ENCODE peak calls at places on chromosomes 1 and 21, in seven cellular contexts. L, A, D, G, T, M and E are unnamed samples.

GRCh38 chr21:38858429-38859205 is 52.9 kb downstream of the ETS2 start:
- DNase-seq in L (no peak), A (no peak), D (no peak), G (no peak), T (no peak), M (no peak), E (no peak)

GRCh38 chr1:230498704-230499103 is 72.6 kb upstream of the PGBD5 start:
- DNase-seq in L (no peak), A (no peak), D (no peak), G (no peak), T (no peak), M (no peak), E (no peak)

GRCh38 chr1:7266561-7266960 is 481.3 kb downstream of the CAMTA1 start:
- DNase-seq in L (no peak), A (no peak), D (no peak), G (no peak), T (peak; percentile 24), M (no peak), E (no peak)

GRCh38 chr1:9378801-9379200 is 86.1 kb downstream of the SPSB1 start:
- DNase-seq in L (no peak), A (no peak), D (no peak), G (no peak), T (no peak), M (no peak), E (no peak)

GRCh38 chr1:2316451-2316940 is 74.9 kb downstream of the MORN1 start:
- DNase-seq in L (no peak), A (no peak), D (no peak), G (no peak), T (no peak), M (no peak), E (no peak)

GRCh38 chr1:205598841-205599666 is 32.8 kb downstream of the ELK4 start:
- DNase-seq in L (no peak), A (no peak), D (peak; percentile 86), G (no peak), T (no peak), M (peak; percentile 75), E (peak; percentile 99)

GRCh38 chr1:67059331-67059730 is 5.4 kb upstream of the SLC35D1 start:
- DNase-seq in L (no peak), A (no peak), D (no peak), G (no peak), T (no peak), M (no peak), E (peak; percentile 22)

GRCh38 chr21:27425172-27425571 is 458.3 kb upstream of the ADAMTS5 start:
- DNase-seq in L (no peak), A (no peak), D (no peak), G (no peak), T (peak; percentile 43), M (no peak), E (peak; percentile 51)

GRCh38 chr1:212401042-212401441 is 13.6 kb downstream of the PACC1 start:
- DNase-seq in L (no peak), A (peak; percentile 3), D (no peak), G (no peak), T (peak; percentile 6), M (no peak), E (no peak)

GRCh38 chr1:229254910-229255541 is 15.9 kb upstream of the RAB4A start:
- DNase-seq in L (peak; percentile 20), A (no peak), D (no peak), G (peak; percentile 55), T (peak; percentile 66), M (no peak), E (no peak)

GRCh38 chr1:53942149-53942957 is 3.1 kb downstream of the IFT25 start:
- DNase-seq in L (no peak), A (no peak), D (no peak), G (no peak), T (no peak), M (no peak), E (no peak)

GRCh38 chr1:28926629-28927441 is 12.5 kb downstream of the EPB41 start:
- DNase-seq in L (peak; percentile 21), A (no peak), D (no peak), G (peak; percentile 83), T (no peak), M (no peak), E (no peak)

GRCh38 chr1:198601936-198602889 is 36.6 kb upstream of the PTPRC start:
- DNase-seq in L (no peak), A (no peak), D (no peak), G (no peak), T (no peak), M (no peak), E (no peak)

GRCh38 chr1:245888809-245889208 is 618.3 kb downstream of the SMYD3 start:
- DNase-seq in L (no peak), A (no peak), D (no peak), G (no peak), T (peak; percentile 71), M (no peak), E (peak; percentile 74)

GRCh38 chr1:44557756-44558155 is 116.5 kb downstream of the TMEM53 start:
- DNase-seq in L (no peak), A (no peak), D (no peak), G (no peak), T (no peak), M (no peak), E (no peak)

GRCh38 chr1:77514871-77515776 is 167.3 kb downstream of the ZZZ3 start:
- DNase-seq in L (no peak), A (peak; percentile 79), D (no peak), G (no peak), T (peak; percentile 90), M (no peak), E (peak; percentile 79)

GRCh38 chr1:193448682-193449461 is 262.5 kb upstream of the B3GALT2 start:
- DNase-seq in L (no peak), A (no peak), D (no peak), G (peak; percentile 21), T (no peak), M (no peak), E (no peak)

DNA sequence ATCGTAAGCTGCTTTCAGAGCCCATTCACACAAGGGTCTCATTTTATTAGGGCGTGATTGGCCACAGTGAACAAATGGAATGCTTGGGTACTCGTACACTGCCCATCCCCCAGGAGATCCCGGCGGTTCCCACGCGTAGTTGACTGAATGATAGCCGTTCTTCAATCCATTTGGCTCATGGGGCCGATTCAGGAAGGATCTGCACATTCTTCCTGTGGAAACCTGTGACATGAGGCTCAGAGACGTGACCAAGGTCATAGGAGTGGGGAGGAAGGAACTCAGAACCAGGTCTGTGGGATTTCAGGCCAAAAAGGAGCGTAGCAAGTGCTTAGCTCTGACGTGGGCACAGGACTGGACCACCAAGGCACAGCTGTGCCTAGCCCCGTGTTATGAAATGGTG is 11.7 kb downstream of the ABCG1 start:
- DNase-seq in L (no peak), A (no peak), D (no peak), G (no peak), T (no peak), M (no peak), E (no peak)
- H3K27ac ChIP-seq in L (no peak overlapping the region), A (no peak overlapping the region), D (no peak overlapping the region), G (no peak overlapping the region), T (no peak overlapping the region), M (peak overlapping the region; percentile 74), E (no peak overlapping the region)

DNA sequence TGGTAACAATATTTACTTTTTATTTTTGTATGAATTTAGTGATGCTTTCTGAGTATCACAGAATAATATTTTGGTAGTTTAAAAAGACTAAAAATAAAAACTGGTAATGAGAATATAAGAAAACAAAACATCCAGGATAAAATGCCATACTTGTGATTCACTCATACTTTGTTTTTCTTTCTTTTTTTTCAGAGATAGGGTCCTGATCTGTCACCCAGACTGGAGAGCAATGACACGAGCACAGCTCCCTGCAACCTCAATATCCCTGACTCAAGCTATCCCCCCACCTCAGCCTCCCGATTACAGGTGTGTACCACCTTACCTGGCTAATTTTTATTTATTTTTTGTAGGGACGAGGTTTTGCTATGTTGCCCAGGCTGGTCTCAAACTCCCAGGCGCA is 64.2 kb upstream of the ADAM30 start:
- DNase-seq in L (no peak), A (no peak), D (no peak), G (no peak), T (no peak), M (no peak), E (no peak)
- H3K36me3 ChIP-seq in L (peaks cover 6% of the 10 kb centered on the region), A (peaks cover 65% of the 10 kb centered on the region), D (no peaks in the 10 kb centered on the region), G (peaks cover 8% of the 10 kb centered on the region), T (peaks cover 31% of the 10 kb centered on the region), M (peaks cover 12% of the 10 kb centered on the region), E (peaks cover 15% of the 10 kb centered on the region)

GRCh38 chr1:232620356-232620841 is 9.5 kb downstream of the SIPA1L2 start:
- DNase-seq in L (no peak), A (no peak), D (peak; percentile 34), G (no peak), T (peak; percentile 68), M (peak; percentile 80), E (peak; percentile 90)
- H3K4me3 ChIP-seq in L (no peak overlapping the region), A (no peak overlapping the region), D (no peak overlapping the region), G (no peak overlapping the region), T (no peak overlapping the region), M (no peak overlapping the region), E (no peak overlapping the region)

DNA sequence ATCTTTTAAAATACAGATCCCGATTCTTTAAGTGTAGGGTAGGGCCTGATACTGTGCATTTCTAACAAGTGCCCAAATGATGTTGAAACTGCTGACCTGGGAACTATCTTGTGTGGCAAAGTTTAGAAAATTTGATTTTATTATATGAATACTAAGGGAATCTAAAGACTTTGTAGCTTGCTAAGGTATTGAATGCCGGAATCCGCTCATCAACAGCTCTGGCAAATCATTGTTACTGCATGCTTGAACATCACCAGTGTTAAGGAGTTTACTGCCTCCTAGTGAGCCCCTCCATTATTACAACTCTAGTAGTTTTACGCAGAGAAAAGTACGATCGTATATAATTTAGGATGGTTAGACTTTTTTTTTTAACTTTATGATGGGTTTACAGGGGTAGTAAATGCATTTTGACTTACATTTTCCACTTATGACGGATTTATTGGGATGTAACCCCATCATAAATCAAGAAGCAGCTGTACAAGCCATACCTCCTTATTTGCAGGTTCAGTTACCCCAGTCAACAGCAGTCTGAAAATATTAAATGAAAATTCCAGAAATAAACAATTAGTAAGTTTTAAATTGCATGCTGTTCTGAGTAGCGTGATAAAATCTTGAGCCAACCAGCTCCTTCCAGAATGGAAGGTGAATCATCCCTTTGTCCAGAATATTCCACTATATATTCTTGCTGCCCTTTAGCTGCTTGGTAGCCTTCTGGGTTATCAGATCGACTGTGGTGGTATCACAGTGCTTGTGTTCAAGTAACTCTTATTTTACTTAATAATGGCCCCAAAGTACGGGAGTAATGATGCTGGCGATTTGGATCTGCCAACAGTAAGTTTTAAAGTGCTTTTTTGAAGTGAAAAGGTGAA is 898 bp downstream of the TYW3 start:
- DNase-seq in L (peak; percentile 39), A (peak; percentile 46), D (no peak), G (peak; percentile 71), T (no peak), M (no peak), E (peak; percentile 78)
- H3K27ac ChIP-seq in L (peak overlapping the region; percentile 75), A (peak overlapping the region; percentile 73), D (peak overlapping the region; percentile 91), G (peak overlapping the region; percentile 89), T (peak overlapping the region; percentile 93), M (peak overlapping the region; percentile 85), E (peak overlapping the region; percentile 92)